ENCODE peak calls at places on chromosomes 1 and 21, in ten cellular contexts. N is NCI-H1105; G is psoas muscle; X is type B pancreatic cell; W is thyroid gland; P is Kasumi-1; Q is T-helper 2 cell; C is globus pallidus; R is CD8-positive, alpha-beta T cell; F is CD4-positive, alpha-beta T cell. V is an unnamed sample.

GRCh38 chr1:21673277-21673780 is 4.2 kb upstream of the RAP1GAP start:
- DNase-seq in N (no peak), G (peak; percentile 76), X (no peak), W (peak; percentile 91), P (peak; percentile 70), Q (no peak), C (no peak), R (no peak), F (no peak), V (no peak)

GRCh38 chr21:44484498-44485253 is 29.4 kb downstream of the LRRC3 start:
- DNase-seq in N (no peak), G (no peak), X (no peak), W (no peak), P (no peak), Q (no peak), C (no peak), R (no peak), F (no peak), V (no peak)

GRCh38 chr1:151251656-151252470 is 2.7 kb upstream of the PSMD4 start:
- DNase-seq in N (peak; percentile 45), G (peak; percentile 29), X (no peak), W (peak; percentile 62), P (peak; percentile 97), Q (peak; percentile 43), C (peak; percentile 76), R (peak; percentile 34), F (peak; percentile 52), V (no peak)

GRCh38 chr1:112399456-112399855 is 3.4 kb downstream of the CTTNBP2NL start:
- DNase-seq in N (no peak), G (no peak), X (no peak), W (no peak), P (no peak), Q (no peak), C (no peak), R (no peak), F (no peak), V (no peak)

GRCh38 chr1:223628858-223629257 is 36.6 kb downstream of the CAPN8 start:
- DNase-seq in N (no peak), G (no peak), X (no peak), W (no peak), P (no peak), Q (no peak), C (no peak), R (no peak), F (no peak), V (no peak)

GRCh38 chr1:217369996-217370551 is 260.8 kb downstream of the GPATCH2 start:
- DNase-seq in N (no peak), G (no peak), X (no peak), W (no peak), P (no peak), Q (no peak), C (no peak), R (no peak), F (no peak), V (no peak)

GRCh38 chr1:100449477-100449876 is 88.5 kb upstream of the GPR88 start:
- DNase-seq in N (no peak), G (no peak), X (no peak), W (no peak), P (no peak), Q (no peak), C (no peak), R (no peak), F (no peak), V (no peak)

GRCh38 chr1:39981957-39982356 is 27.0 kb downstream of the MFSD2A start:
- DNase-seq in N (no peak), G (no peak), X (no peak), W (no peak), P (no peak), Q (no peak), C (no peak), R (no peak), F (no peak), V (no peak)

GRCh38 chr1:115319706-115320105 is 18.3 kb downstream of the NGF start:
- DNase-seq in N (no peak), G (no peak), X (no peak), W (no peak), P (no peak), Q (no peak), C (no peak), R (no peak), F (no peak), V (no peak)

GRCh38 chr1:54121482-54122130 is 31.2 kb downstream of the CDCP2 start:
- DNase-seq in N (no peak), G (peak; percentile 77), X (peak; percentile 86), W (peak; percentile 81), P (peak; percentile 74), Q (peak; percentile 31), C (peak; percentile 62), R (peak; percentile 41), F (peak; percentile 52), V (no peak)

GRCh38 chr1:210582186-210582981 is 253.7 kb downstream of the HHAT start:
- DNase-seq in N (no peak), G (no peak), X (no peak), W (no peak), P (peak; percentile 35), Q (no peak), C (no peak), R (no peak), F (no peak), V (no peak)

GRCh38 chr21:26844258-26845065 is 747 bp downstream of the ADAMTS1 start:
- DNase-seq in N (no peak), G (peak; percentile 69), X (no peak), W (peak; percentile 55), P (peak; percentile 37), Q (no peak), C (peak; percentile 75), R (no peak), F (no peak), V (no peak)

GRCh38 chr1:214454619-214455396 is 96.6 kb downstream of the PTPN14 start:
- DNase-seq in N (no peak), G (no peak), X (no peak), W (no peak), P (peak; percentile 71), Q (no peak), C (no peak), R (no peak), F (no peak), V (no peak)

GRCh38 chr1:109265016-109265415 is 15.7 kb downstream of the CELSR2 start:
- DNase-seq in N (no peak), G (peak; percentile 4), X (no peak), W (no peak), P (no peak), Q (no peak), C (no peak), R (no peak), F (no peak), V (no peak)

GRCh38 chr21:26147535-26147934 is 23.0 kb downstream of the APP start:
- DNase-seq in N (no peak), G (no peak), X (no peak), W (no peak), P (no peak), Q (no peak), C (no peak), R (no peak), F (no peak), V (no peak)

GRCh38 chr1:17438977-17439249 is 564 bp downstream of the RCC2 start:
- DNase-seq in N (no peak), G (no peak), X (no peak), W (no peak), P (no peak), Q (no peak), C (no peak), R (no peak), F (no peak), V (no peak)

GRCh38 chr1:3992103-3992556 is 92.1 kb upstream of the C1orf174 start:
- DNase-seq in N (no peak), G (no peak), X (no peak), W (no peak), P (no peak), Q (no peak), C (no peak), R (no peak), F (no peak), V (peak; percentile 15)

GRCh38 chr1:9755441-9755995 is 68.2 kb downstream of the CLSTN1 start:
- DNase-seq in N (no peak), G (no peak), X (no peak), W (peak; percentile 32), P (no peak), Q (no peak), C (no peak), R (no peak), F (no peak), V (peak; percentile 27)

GRCh38 chr1:175829845-175830244 is 86.5 kb upstream of the TNR start:
- DNase-seq in N (no peak), G (no peak), X (no peak), W (no peak), P (no peak), Q (no peak), C (no peak), R (no peak), F (no peak), V (no peak)

GRCh38 chr1:30966690-30967369 is 58.3 kb upstream of the SDC3 start:
- DNase-seq in N (peak; percentile 95), G (no peak), X (no peak), W (peak; percentile 29), P (no peak), Q (no peak), C (no peak), R (no peak), F (no peak), V (no peak)

GRCh38 chr1:3453891-3454810 is at the start of gene ARHGEF16:
- DNase-seq in N (peak; percentile 84), G (peak; percentile 60), X (no peak), W (peak; percentile 94), P (peak; percentile 17), Q (no peak), C (no peak), R (no peak), F (peak; percentile 18), V (no peak)

GRCh38 chr1:67434491-67434890 is 4.3 kb upstream of the SERBP1 start:
- DNase-seq in N (no peak), G (no peak), X (no peak), W (no peak), P (no peak), Q (no peak), C (no peak), R (no peak), F (no peak), V (no peak)

GRCh38 chr1:108557311-108557710 is 2.6 kb upstream of the EEIG2 start:
- DNase-seq in N (no peak), G (no peak), X (no peak), W (no peak), P (no peak), Q (no peak), C (no peak), R (no peak), F (no peak), V (no peak)

GRCh38 chr1:10056599-10056987 is 23.8 kb downstream of the UBE4B start:
- DNase-seq in N (no peak), G (no peak), X (no peak), W (no peak), P (no peak), Q (no peak), C (no peak), R (no peak), F (no peak), V (no peak)

GRCh38 chr1:116569776-116570357 is 959 bp downstream of the CD58 start:
- DNase-seq in N (no peak), G (peak; percentile 34), X (no peak), W (peak; percentile 43), P (peak; percentile 60), Q (peak; percentile 28), C (no peak), R (peak; percentile 16), F (peak; percentile 21), V (no peak)

GRCh38 chr1:43284711-43285110 is 670 bp downstream of the C1orf210 start:
- DNase-seq in N (no peak), G (no peak), X (no peak), W (peak; percentile 60), P (no peak), Q (no peak), C (no peak), R (no peak), F (no peak), V (peak; percentile 53)

GRCh38 chr1:232166942-232167341 is 463.0 kb downstream of the SIPA1L2 start:
- DNase-seq in N (no peak), G (no peak), X (no peak), W (peak; percentile 15), P (no peak), Q (no peak), C (no peak), R (no peak), F (no peak), V (no peak)